ENCODE peak calls at places on chromosomes 16 and 17, in four cellular contexts. One of them, this sample, is unnamed.
A peak's percentile ranks its signal among the peaks of the same experiment; 100 is the strongest.

GRCh38 chr17:5950871-5951270 is 119.3 kb upstream of the WSCD1 start:
- DNase-seq in ovary: no peak
- DNase-seq in K562: no peak
- DNase-seq in body of pancreas: no peak
- DNase-seq in this sample: no peak

GRCh38 chr16:11190585-11191565 is 65.1 kb downstream of the SOCS1 start:
- DNase-seq in body of pancreas: no peak
- DNase-seq in K562: no peak
- DNase-seq in ovary: no peak
- DNase-seq in this sample: no peak

GRCh38 chr17:62824290-62825135 is 16.4 kb upstream of the MARCHF10 start:
- DNase-seq in ovary: no peak
- DNase-seq in body of pancreas: no peak
- DNase-seq in K562: no peak
- DNase-seq in this sample: no peak

GRCh38 chr16:56807011-56807675 is 57.9 kb upstream of the SLC12A3 start:
- DNase-seq in K562: no peak
- DNase-seq in ovary: no peak
- DNase-seq in body of pancreas: no peak
- DNase-seq in this sample: no peak

GRCh38 chr17:48637323-48638260 is 11.4 kb upstream of the HOXB9 start:
- DNase-seq in K562: no peak
- DNase-seq in ovary: no peak
- DNase-seq in body of pancreas: no peak
- DNase-seq in this sample: no peak

GRCh38 chr17:63785556-63785955 is 11.6 kb downstream of the DDX42 start:
- DNase-seq in body of pancreas: no peak
- DNase-seq in ovary: no peak
- DNase-seq in K562: no peak
- DNase-seq in this sample: no peak

GRCh38 chr17:80621335-80622169 is 76.9 kb downstream of the RPTOR start:
- DNase-seq in ovary: no peak
- DNase-seq in body of pancreas: no peak
- DNase-seq in K562: no peak
- DNase-seq in this sample: no peak

GRCh38 chr16:30997000-30997886 is 12.2 kb downstream of the HSD3B7 start:
- DNase-seq in K562: peak; percentile 98
- DNase-seq in ovary: peak; percentile 81
- DNase-seq in body of pancreas: peak; percentile 81
- DNase-seq in this sample: peak; percentile 79

GRCh38 chr16:57541754-57542435 is 548 bp upstream of the ADGRG5 start:
- DNase-seq in ovary: no peak
- DNase-seq in K562: no peak
- DNase-seq in body of pancreas: no peak
- DNase-seq in this sample: no peak

GRCh38 chr16:22635345-22635744 is 124.7 kb downstream of the NPIPB5 start:
- DNase-seq in ovary: no peak
- DNase-seq in K562: no peak
- DNase-seq in body of pancreas: no peak
- DNase-seq in this sample: no peak

GRCh38 chr17:74642995-74643394 is 19.5 kb upstream of the CD300E start:
- DNase-seq in body of pancreas: no peak
- DNase-seq in K562: no peak
- DNase-seq in ovary: no peak
- DNase-seq in this sample: no peak

GRCh38 chr17:78322327-78322857 is 37.5 kb downstream of the SOCS3 start:
- DNase-seq in K562: no peak
- DNase-seq in body of pancreas: no peak
- DNase-seq in ovary: no peak
- DNase-seq in this sample: no peak

GRCh38 chr16:17270683-17271109 is 200.1 kb downstream of the XYLT1 start:
- DNase-seq in K562: no peak
- DNase-seq in ovary: peak; percentile 63
- DNase-seq in body of pancreas: peak; percentile 67
- DNase-seq in this sample: peak; percentile 68

GRCh38 chr17:9239821-9240658 is 218.7 kb downstream of the NTN1 start:
- DNase-seq in K562: peak; percentile 93
- DNase-seq in ovary: peak; percentile 87
- DNase-seq in body of pancreas: peak; percentile 86
- DNase-seq in this sample: peak; percentile 74

GRCh38 chr16:8721693-8722348 is 47.4 kb downstream of the ABAT start:
- DNase-seq in ovary: no peak
- DNase-seq in body of pancreas: no peak
- DNase-seq in K562: no peak
- DNase-seq in this sample: no peak

GRCh38 chr17:79803997-79804855 is 7.3 kb upstream of the CBX8 start:
- DNase-seq in ovary: no peak
- DNase-seq in K562: no peak
- DNase-seq in body of pancreas: no peak
- DNase-seq in this sample: no peak

GRCh38 chr16:31009894-31010293 is 544 bp downstream of the STX1B start:
- DNase-seq in ovary: no peak
- DNase-seq in body of pancreas: no peak
- DNase-seq in K562: no peak
- DNase-seq in this sample: no peak

GRCh38 chr17:14741516-14741915 is 440.6 kb downstream of the HS3ST3B1 start:
- DNase-seq in body of pancreas: no peak
- DNase-seq in K562: no peak
- DNase-seq in ovary: no peak
- DNase-seq in this sample: no peak

GRCh38 chr17:30256756-30257506 is 21.4 kb upstream of the SLC6A4 start:
- DNase-seq in ovary: no peak
- DNase-seq in body of pancreas: no peak
- DNase-seq in K562: no peak
- DNase-seq in this sample: no peak

GRCh38 chr17:75908201-75908600 is 3.5 kb upstream of the MRPL38 start:
- DNase-seq in ovary: no peak
- DNase-seq in K562: no peak
- DNase-seq in body of pancreas: no peak
- DNase-seq in this sample: no peak

GRCh38 chr17:75835315-75835987 is 8.8 kb downstream of the UNC13D start:
- DNase-seq in body of pancreas: no peak
- DNase-seq in K562: peak; percentile 62
- DNase-seq in ovary: no peak
- DNase-seq in this sample: no peak

GRCh38 chr17:1134634-1135324 is 45.0 kb downstream of the ABR start:
- DNase-seq in K562: no peak
- DNase-seq in body of pancreas: no peak
- DNase-seq in ovary: no peak
- DNase-seq in this sample: no peak

GRCh38 chr16:1413684-1414531 is 596 bp downstream of the UNKL start:
- DNase-seq in ovary: peak; percentile 68
- DNase-seq in K562: peak; percentile 80
- DNase-seq in body of pancreas: peak; percentile 52
- DNase-seq in this sample: peak; percentile 56

GRCh38 chr17:80362428-80363119 is 52.4 kb upstream of the ENDOV start:
- DNase-seq in K562: peak; percentile 39
- DNase-seq in body of pancreas: peak; percentile 45
- DNase-seq in ovary: peak; percentile 54
- DNase-seq in this sample: no peak

GRCh38 chr16:54651440-54651839 is 279.2 kb upstream of the IRX5 start:
- DNase-seq in body of pancreas: no peak
- DNase-seq in K562: no peak
- DNase-seq in ovary: no peak
- DNase-seq in this sample: no peak

GRCh38 chr17:70581459-70581858 is 412.1 kb downstream of the KCNJ2 start:
- DNase-seq in ovary: no peak
- DNase-seq in K562: no peak
- DNase-seq in body of pancreas: no peak
- DNase-seq in this sample: no peak

DNA sequence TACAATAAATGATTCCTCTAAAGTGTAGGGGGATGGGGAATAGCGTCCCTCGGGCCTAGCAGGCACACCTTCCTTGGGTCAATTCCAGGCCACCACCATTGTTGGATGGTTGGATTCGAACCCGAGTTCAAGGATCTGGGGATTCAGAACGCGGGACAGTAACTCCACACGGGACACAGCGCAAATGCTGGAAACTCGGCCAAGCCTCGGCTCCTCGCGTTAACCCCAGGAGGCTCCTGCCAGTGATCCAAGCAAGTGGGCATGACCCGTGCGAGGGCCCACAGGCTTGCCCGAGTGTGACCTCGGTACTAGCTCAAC is 589 bp downstream of the B9D1 start:
- DNase-seq in body of pancreas: no peak
- DNase-seq in ovary: no peak
- DNase-seq in K562: no peak
- DNase-seq in this sample: no peak
- H3K27ac ChIP-seq in body of pancreas: peak overlapping the region; percentile 87
- H3K27ac ChIP-seq in ovary: peak overlapping the region; percentile 9
- H3K27ac ChIP-seq in K562: peak overlapping the region; percentile 75
- H3K27ac ChIP-seq in this sample: no peak overlapping the region

GRCh38 chr17:49734666-49735490 is 27.1 kb upstream of the SLC35B1 start:
- DNase-seq in ovary: no peak
- DNase-seq in body of pancreas: no peak
- DNase-seq in K562: no peak
- DNase-seq in this sample: no peak
- H3K27ac ChIP-seq in ovary: no peak overlapping the region
- H3K27ac ChIP-seq in body of pancreas: no peak overlapping the region
- H3K27ac ChIP-seq in K562: no peak overlapping the region
- H3K27ac ChIP-seq in this sample: no peak overlapping the region

DNA sequence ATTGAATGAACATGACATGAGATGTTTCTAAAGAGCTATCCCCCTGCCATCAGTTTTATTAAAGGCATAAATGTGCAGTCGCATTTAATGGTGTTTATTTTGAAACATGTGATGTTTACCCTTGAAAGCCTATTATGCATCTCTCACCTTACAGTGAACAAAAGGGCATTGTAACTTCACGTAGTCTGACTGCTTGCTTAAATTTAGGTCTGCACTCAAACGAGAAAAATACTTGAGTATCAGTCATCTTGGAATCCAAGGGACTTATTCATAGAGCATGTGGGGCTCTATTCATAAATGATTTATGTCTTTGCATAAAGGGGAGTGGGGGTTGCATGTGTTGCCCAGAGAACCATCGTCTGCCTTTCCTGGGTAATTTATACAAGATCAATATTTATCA is 44.2 kb downstream of the PCTP start:
- DNase-seq in body of pancreas: no peak
- DNase-seq in K562: no peak
- DNase-seq in ovary: no peak
- DNase-seq in this sample: no peak
- H3K27ac ChIP-seq in body of pancreas: no peak overlapping the region
- H3K27ac ChIP-seq in K562: no peak overlapping the region
- H3K27ac ChIP-seq in ovary: no peak overlapping the region
- H3K27ac ChIP-seq in this sample: no peak overlapping the region

GRCh38 chr17:39953471-39953888 is 9.3 kb upstream of the GSDMA start:
- DNase-seq in body of pancreas: no peak
- DNase-seq in ovary: no peak
- DNase-seq in K562: no peak
- DNase-seq in this sample: no peak
- H3K27ac ChIP-seq in body of pancreas: peak overlapping the region; percentile 38
- H3K27ac ChIP-seq in ovary: no peak overlapping the region
- H3K27ac ChIP-seq in K562: peak overlapping the region; percentile 51
- H3K27ac ChIP-seq in this sample: no peak overlapping the region

GRCh38 chr16:66932076-66932475 is 2.1 kb downstream of the CIAO2B start:
- DNase-seq in K562: no peak
- DNase-seq in body of pancreas: no peak
- DNase-seq in ovary: no peak
- DNase-seq in this sample: peak; percentile 74

GRCh38 chr16:66934138-66934838 is at the start of gene CIAO2B:
- DNase-seq in K562: peak; percentile 90
- DNase-seq in body of pancreas: peak; percentile 89
- DNase-seq in ovary: peak; percentile 93
- DNase-seq in this sample: peak; percentile 86

GRCh38 chr16:66935319-66936011 is at the start of gene CES2:
- DNase-seq in K562: no peak
- DNase-seq in body of pancreas: peak; percentile 74
- DNase-seq in ovary: peak; percentile 49
- DNase-seq in this sample: peak; percentile 97

GRCh38 chr16:66931665-66932064 is 2.5 kb downstream of the CIAO2B start:
- DNase-seq in ovary: no peak
- DNase-seq in K562: no peak
- DNase-seq in body of pancreas: no peak
- DNase-seq in this sample: no peak

DNA sequence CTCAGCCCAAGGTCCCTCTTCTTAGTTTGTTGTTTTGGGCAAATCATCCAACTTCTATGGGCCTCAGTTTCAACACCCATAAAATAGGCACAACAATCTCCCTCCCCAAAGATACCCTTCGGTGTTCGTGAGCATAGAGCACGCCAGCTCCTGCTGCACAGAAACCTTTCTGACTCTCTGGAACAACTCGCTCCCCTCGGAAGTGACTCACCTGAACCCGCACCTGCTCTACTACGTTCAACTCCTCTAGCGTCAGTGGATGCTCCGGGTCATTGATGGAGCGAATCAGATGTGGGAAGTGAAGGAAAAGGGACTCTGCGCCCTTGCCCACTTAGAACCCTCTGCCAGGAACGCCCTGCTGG is 445 bp downstream of the CIAO2B start:
- DNase-seq in body of pancreas: no peak
- DNase-seq in K562: no peak
- DNase-seq in ovary: no peak
- DNase-seq in this sample: no peak
- H3K27ac ChIP-seq in body of pancreas: peak overlapping the region; percentile 92
- H3K27ac ChIP-seq in K562: peak overlapping the region; percentile 90
- H3K27ac ChIP-seq in ovary: peak overlapping the region; percentile 43
- H3K27ac ChIP-seq in this sample: peak overlapping the region; percentile 96